ENCODE peak calls at places on chromosomes 7 and 10, in five cellular contexts. S, P, D, K and T are unnamed samples.

GRCh38 chr7:88307841-88308240 is 1.1 kb upstream of the STEAP4 start:
- DNase-seq in S (no peak), P (no peak), D (no peak), K (no peak), T (no peak)

GRCh38 chr7:90916319-90916718 is 320.2 kb downstream of the CDK14 start:
- DNase-seq in S (no peak), P (no peak), D (no peak), K (no peak), T (no peak)

GRCh38 chr7:85342781-85343180 is 155.9 kb upstream of the SEMA3D start:
- DNase-seq in S (no peak), P (no peak), D (no peak), K (no peak), T (no peak)

GRCh38 chr7:101507791-101508252 is 121.3 kb downstream of the MYL10 start:
- DNase-seq in S (peak; percentile 84), P (no peak), D (peak; percentile 45), K (peak; percentile 16), T (peak; percentile 35)

GRCh38 chr10:90227259-90227658 is 525.9 kb downstream of the KIF20B start:
- DNase-seq in S (no peak), P (no peak), D (no peak), K (no peak), T (no peak)

GRCh38 chr10:112953760-112954159 is 3.7 kb downstream of the TCF7L2 start:
- DNase-seq in S (peak; percentile 51), P (no peak), D (no peak), K (no peak), T (no peak)

GRCh38 chr10:107915277-107915634 is 750.8 kb upstream of the SORCS1 start:
- DNase-seq in S (peak; percentile 1), P (no peak), D (peak; percentile 17), K (no peak), T (no peak)

GRCh38 chr10:17056781-17057191 is 72.8 kb downstream of the CUBN start:
- DNase-seq in S (no peak), P (no peak), D (no peak), K (no peak), T (no peak)

GRCh38 chr7:46424934-46425333 is 503.9 kb upstream of the IGFBP3 start:
- DNase-seq in S (no peak), P (no peak), D (no peak), K (no peak), T (no peak)

GRCh38 chr7:116984917-116985316 is 31.6 kb downstream of the ST7 start:
- DNase-seq in S (peak; percentile 22), P (no peak), D (no peak), K (no peak), T (no peak)

GRCh38 chr7:96397936-96398596 is 76.2 kb upstream of the SLC25A13 start:
- DNase-seq in S (no peak), P (no peak), D (no peak), K (no peak), T (no peak)

GRCh38 chr7:100435401-100436304 is 644 bp downstream of the PPP1R35 start:
- DNase-seq in S (peak; percentile 38), P (peak; percentile 92), D (peak; percentile 61), K (peak; percentile 56), T (peak; percentile 48)

GRCh38 chr10:16585103-16585502 is 63.4 kb upstream of the C1QL3 start:
- DNase-seq in S (no peak), P (no peak), D (no peak), K (no peak), T (no peak)

GRCh38 chr7:37450035-37450434 is 1.4 kb upstream of the ELMO1 start:
- DNase-seq in S (no peak), P (no peak), D (no peak), K (no peak), T (no peak)

DNA sequence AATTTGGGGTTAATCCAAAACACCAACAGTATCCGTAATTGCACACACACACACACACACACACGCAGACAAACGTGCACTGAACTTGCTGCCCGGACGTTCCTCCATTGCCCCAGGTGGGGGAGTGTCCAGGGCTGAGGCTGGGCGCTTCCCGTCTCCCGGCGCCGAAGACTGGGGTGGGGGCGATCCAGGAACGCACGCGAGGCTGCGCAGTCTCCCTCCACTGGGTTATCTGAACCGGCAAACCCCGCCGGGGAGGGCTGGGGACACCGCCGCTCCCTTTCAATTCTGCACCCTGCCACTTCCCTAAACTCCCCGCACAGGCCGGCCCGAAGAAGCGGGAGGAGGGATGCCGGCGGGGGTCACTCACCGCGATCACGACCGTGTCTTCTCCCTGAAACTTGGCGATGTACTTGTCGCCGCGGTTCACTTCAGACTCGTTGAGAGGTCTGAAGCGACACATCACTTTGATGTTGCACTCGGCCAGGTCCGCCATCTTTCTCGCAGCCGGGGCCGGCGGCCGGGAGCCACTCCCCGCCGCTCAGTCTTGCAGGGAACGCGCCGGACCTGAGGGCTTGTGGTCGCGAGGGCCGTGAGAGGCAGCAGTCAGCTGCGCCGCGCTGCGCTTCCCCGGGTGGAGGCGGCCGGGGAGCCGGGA is 618 bp downstream of the KIF5B start:
- DNase-seq in S (peak; percentile 65), P (peak; percentile 94), D (peak; percentile 72), K (peak; percentile 77), T (no peak)
- TF ChIP-seq POLR2A in S (no peak), P (no peak), D (no peak), K (no peak), T (peak; percentile 41)

GRCh38 chr10:649798-650690 is 39.4 kb downstream of the DIP2C start:
- DNase-seq in S (peak; percentile 83), P (no peak), D (peak; percentile 91), K (no peak), T (no peak)
- TF ChIP-seq POLR2A in S (no peak), P (no peak), D (peak; percentile 63), K (no peak), T (no peak)

GRCh38 chr10:85280014-85280413 is 951.6 kb downstream of the CCSER2 start:
- DNase-seq in S (peak; percentile 15), P (no peak), D (peak; percentile 9), K (no peak), T (no peak)

DNA sequence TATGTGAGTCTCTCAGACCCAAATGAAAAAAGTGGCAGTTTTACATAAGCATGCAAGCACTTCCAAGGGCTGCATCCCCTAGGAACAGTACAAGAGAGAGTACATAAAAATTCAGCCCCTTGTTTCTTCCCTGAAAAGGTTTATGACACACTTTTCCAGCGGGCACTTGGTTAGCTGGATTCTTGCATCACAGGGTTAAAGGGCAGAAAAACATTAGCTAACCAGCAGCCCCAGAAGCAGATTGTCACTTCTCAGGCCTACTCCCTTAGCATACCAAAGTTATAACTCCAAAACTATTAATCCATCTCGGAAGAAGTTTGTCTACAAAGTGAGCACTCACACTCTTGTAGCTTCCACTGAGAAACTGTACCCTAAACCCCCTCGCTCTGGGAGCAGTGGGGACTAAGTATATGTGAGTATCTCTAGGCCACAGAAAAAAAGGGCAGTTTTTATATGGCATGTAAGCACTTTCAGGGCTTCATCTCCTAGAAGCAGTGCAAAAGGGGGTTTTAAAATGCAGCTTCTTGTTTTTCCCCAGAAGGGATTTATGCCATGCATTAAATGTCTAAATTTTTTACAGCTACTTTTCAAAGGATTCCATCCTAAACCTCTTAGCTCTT is 956.5 kb downstream of the CCSER2 start:
- DNase-seq in S (no peak), P (no peak), D (no peak), K (no peak), T (no peak)
- TF ChIP-seq POLR2A in S (no peak), P (no peak), D (no peak), K (no peak), T (no peak)

GRCh38 chr10:118407026-118407425 is 64.9 kb upstream of the FAM204A start:
- DNase-seq in S (no peak), P (no peak), D (no peak), K (no peak), T (no peak)
- TF ChIP-seq POLR2A in S (no peak), P (no peak), D (no peak), K (no peak), T (no peak)

GRCh38 chr7:157271315-157271990 is 65.4 kb upstream of the DNAJB6 start:
- DNase-seq in S (no peak), P (no peak), D (no peak), K (peak; percentile 40), T (no peak)
- TF ChIP-seq POLR2A in S (no peak), P (no peak), D (no peak), K (no peak), T (no peak)

GRCh38 chr10:68561804-68562649 is 1.9 kb downstream of the TET1 start:
- DNase-seq in S (no peak), P (no peak), D (peak; percentile 12), K (no peak), T (peak; percentile 42)

GRCh38 chr10:68560916-68561691 is 967 bp downstream of the TET1 start:
- DNase-seq in S (no peak), P (no peak), D (peak; percentile 19), K (peak; percentile 17), T (peak; percentile 70)

GRCh38 chr10:68559872-68560200 is 301 bp upstream of the TET1 start:
- DNase-seq in S (no peak), P (no peak), D (no peak), K (no peak), T (peak; percentile 25)

GRCh38 chr10:68559251-68559650 is 886 bp upstream of the TET1 start:
- DNase-seq in S (no peak), P (no peak), D (no peak), K (no peak), T (no peak)

GRCh38 chr10:68560201-68560915 is at the start of gene TET1:
- DNase-seq in S (peak; percentile 61), P (no peak), D (peak; percentile 66), K (peak; percentile 41), T (peak; percentile 80)
- TF ChIP-seq POLR2A in S (peak; percentile 46), P (no peak), D (no peak), K (no peak), T (peak; percentile 52)

DNA sequence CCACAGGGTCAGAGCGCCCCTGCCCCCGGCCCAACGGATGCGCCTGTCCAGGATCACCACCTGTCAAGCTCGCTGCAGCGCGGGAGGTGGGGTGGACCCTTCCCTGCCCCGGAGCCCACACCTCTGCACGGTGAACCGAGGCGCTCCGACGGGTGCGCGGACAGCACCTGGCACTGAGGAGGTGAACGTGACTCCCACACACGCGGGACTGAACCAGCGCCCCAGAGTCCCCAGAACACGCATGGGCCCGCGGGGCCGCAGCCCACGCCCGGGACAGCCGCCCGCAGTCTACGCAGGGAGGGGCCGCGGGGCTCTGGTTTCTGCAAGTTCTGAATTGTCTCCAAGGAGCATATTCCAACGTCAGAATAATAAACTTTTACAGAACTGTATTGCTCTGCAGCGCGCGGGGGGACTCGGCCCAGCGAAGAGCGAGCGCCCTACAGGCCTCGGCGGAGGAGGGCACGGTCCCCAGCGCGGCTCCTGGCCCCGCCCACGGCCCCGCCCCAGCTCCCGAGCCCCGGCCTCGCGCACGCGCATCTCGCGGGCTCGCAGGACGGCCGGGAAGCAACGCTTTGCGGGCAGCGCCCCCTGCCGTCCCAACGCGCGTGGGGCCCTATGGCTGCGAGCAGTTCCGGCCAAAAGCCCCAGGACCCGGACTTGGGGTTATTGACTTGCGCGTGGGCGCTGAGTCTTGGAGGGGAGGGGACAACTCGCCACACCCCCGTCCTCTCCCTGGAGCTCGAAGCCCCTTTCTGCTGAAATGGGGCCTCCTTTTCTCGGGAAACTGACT is 29.7 kb downstream of the OAT start:
- DNase-seq in S (peak; percentile 78), P (peak; percentile 99), D (peak; percentile 93), K (peak; percentile 85), T (peak; percentile 86)
- TF ChIP-seq POLR2A in S (peak; percentile 28), P (no peak), D (no peak), K (no peak), T (no peak)

DNA sequence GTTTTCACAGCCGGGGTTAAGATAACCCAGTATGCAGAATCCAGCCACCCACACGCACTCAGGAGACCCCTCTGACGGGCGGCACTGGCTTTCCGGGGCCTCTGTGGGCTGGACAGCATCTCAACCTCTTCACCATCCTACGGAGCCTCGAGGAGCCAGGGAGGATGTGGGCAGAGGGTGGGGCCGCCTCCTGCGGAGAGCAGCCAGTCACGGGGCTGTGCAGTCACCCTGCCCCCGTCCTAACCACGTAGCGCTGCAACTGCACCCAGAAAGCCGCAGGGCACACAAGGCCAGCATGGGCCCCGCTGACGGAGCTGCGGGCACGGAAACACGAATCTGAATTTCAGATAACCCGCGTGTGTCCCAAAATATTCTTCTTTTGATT is 270.3 kb downstream of the ELFN1 start:
- DNase-seq in S (no peak), P (peak; percentile 97), D (peak; percentile 39), K (peak; percentile 41), T (peak; percentile 100)
- TF ChIP-seq POLR2A in S (no peak), P (no peak), D (no peak), K (no peak), T (peak; percentile 23)